ENCODE peak calls at places on chromosome 16, in five cellular contexts. H, B, N, T and U are unnamed samples.

GRCh38 chr16:70789231-70789926 is 11.6 kb downstream of the VAC14 start:
- DNase-seq in H (peak; percentile 66), B (peak; percentile 47), N (no peak), T (no peak), U (peak; percentile 30)

GRCh38 chr16:3938843-3939624 is 58.5 kb upstream of the CREBBP start:
- DNase-seq in H (peak; percentile 45), B (peak; percentile 40), N (peak; percentile 55), T (no peak), U (peak; percentile 30)

GRCh38 chr16:14629919-14630619 is at the start of gene PARN:
- DNase-seq in H (peak; percentile 96), B (peak; percentile 98), N (peak; percentile 98), T (peak; percentile 96), U (peak; percentile 98)

GRCh38 chr16:84585886-84586285 is 32.0 kb downstream of the COTL1 start:
- DNase-seq in H (no peak), B (no peak), N (no peak), T (no peak), U (no peak)

GRCh38 chr16:17555176-17555575 is 84.4 kb upstream of the XYLT1 start:
- DNase-seq in H (no peak), B (no peak), N (no peak), T (no peak), U (no peak)

GRCh38 chr16:23967018-23967417 is 131.2 kb downstream of the PRKCB start:
- DNase-seq in H (no peak), B (no peak), N (no peak), T (no peak), U (no peak)

GRCh38 chr16:35234679-35235078 is 1775.3 kb downstream of the TP53TG3F start:
- DNase-seq in H (no peak), B (no peak), N (no peak), T (no peak), U (no peak)

GRCh38 chr16:79618712-79619050 is 18.1 kb upstream of the MAF start:
- DNase-seq in H (no peak), B (no peak), N (no peak), T (no peak), U (no peak)

GRCh38 chr16:29712770-29713169 is 33.0 kb downstream of the C16orf54 start:
- DNase-seq in H (no peak), B (no peak), N (no peak), T (no peak), U (no peak)

GRCh38 chr16:75494696-75495601 is at the start of gene CHST6:
- DNase-seq in H (no peak), B (no peak), N (peak; percentile 27), T (no peak), U (peak; percentile 31)

GRCh38 chr16:56539667-56540066 is 19.8 kb upstream of the BBS2 start:
- DNase-seq in H (no peak), B (no peak), N (no peak), T (no peak), U (no peak)

DNA sequence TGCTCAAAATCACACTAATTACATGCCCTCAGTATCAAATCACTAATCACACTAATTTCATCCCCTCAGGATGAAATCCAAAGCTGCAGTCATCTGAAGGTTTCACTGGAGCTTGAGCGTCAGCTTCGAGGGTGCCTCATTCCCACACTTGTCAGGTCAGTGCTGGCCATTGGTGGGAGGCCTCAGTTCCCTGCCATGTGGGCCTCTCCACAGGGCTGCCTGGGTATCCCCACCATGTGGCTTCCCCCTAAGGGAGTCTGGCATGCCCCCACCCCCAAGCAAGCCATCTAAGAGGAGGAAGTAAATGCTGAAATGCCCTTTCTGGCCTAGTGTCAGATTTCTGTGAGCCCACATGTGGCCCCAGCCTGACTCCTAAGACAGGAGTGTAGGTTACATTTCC is 78.6 kb upstream of the CDH5 start:
- DNase-seq in H (no peak), B (no peak), N (no peak), T (no peak), U (no peak)
- TF ChIP-seq POLR2AphosphoS5 in H (no peak), B (no peak), N (no peak), T (no peak), U (no peak)

GRCh38 chr16:66036775-66037715 is 329.4 kb upstream of the CDH5 start:
- DNase-seq in H (no peak), B (no peak), N (no peak), T (peak; percentile 51), U (no peak)
- TF ChIP-seq POLR2AphosphoS5 in H (peak; percentile 31), B (peak; percentile 77), N (no peak), T (peak; percentile 45), U (peak; percentile 35)

DNA sequence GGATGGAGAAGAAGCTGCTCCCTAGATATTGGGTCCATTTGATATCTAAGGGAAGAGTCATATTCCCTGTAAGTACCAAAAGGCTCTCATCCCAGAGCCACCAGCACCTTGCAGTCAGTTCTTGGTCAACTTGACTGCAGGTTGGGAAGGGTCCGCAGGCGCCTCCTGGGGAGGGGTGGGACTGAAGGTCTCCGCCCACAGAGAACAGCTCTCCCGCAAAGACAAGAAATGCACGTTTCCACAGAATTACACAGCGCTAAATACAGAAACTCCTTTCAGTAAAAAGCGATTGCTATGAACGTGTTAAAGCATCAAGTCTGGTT is 864 bp upstream of the CTCF start:
- DNase-seq in H (no peak), B (no peak), N (no peak), T (no peak), U (no peak)
- TF ChIP-seq POLR2AphosphoS5 in H (no peak), B (no peak), N (no peak), T (no peak), U (no peak)

GRCh38 chr16:86296263-86296662 is 214.1 kb upstream of the FOXF1 start:
- DNase-seq in H (no peak), B (no peak), N (no peak), T (no peak), U (no peak)

GRCh38 chr16:86300746-86301480 is 209.4 kb upstream of the FOXF1 start:
- DNase-seq in H (no peak), B (no peak), N (peak; percentile 34), T (no peak), U (no peak)

GRCh38 chr16:86299882-86300490 is 210.3 kb upstream of the FOXF1 start:
- DNase-seq in H (no peak), B (no peak), N (no peak), T (no peak), U (no peak)

GRCh38 chr16:86297391-86297790 is 212.9 kb upstream of the FOXF1 start:
- DNase-seq in H (no peak), B (no peak), N (no peak), T (no peak), U (no peak)

GRCh38 chr16:86298166-86299131 is 211.9 kb upstream of the FOXF1 start:
- DNase-seq in H (no peak), B (no peak), N (no peak), T (no peak), U (peak; percentile 33)
- TF ChIP-seq POLR2AphosphoS5 in H (no peak), B (no peak), N (no peak), T (no peak), U (peak; percentile 60)

GRCh38 chr16:89697616-89698331 is 3.7 kb downstream of the SPATA2L start:
- DNase-seq in H (no peak), B (no peak), N (no peak), T (no peak), U (no peak)

GRCh38 chr16:89697161-89697615 is 4.3 kb downstream of the SPATA2L start:
- DNase-seq in H (no peak), B (no peak), N (no peak), T (no peak), U (no peak)

GRCh38 chr16:89695875-89696597 is 5.5 kb downstream of the SPATA2L start:
- DNase-seq in H (no peak), B (no peak), N (no peak), T (no peak), U (no peak)

GRCh38 chr16:89695086-89695874 is 6.2 kb downstream of the SPATA2L start:
- DNase-seq in H (no peak), B (no peak), N (no peak), T (no peak), U (no peak)

DNA sequence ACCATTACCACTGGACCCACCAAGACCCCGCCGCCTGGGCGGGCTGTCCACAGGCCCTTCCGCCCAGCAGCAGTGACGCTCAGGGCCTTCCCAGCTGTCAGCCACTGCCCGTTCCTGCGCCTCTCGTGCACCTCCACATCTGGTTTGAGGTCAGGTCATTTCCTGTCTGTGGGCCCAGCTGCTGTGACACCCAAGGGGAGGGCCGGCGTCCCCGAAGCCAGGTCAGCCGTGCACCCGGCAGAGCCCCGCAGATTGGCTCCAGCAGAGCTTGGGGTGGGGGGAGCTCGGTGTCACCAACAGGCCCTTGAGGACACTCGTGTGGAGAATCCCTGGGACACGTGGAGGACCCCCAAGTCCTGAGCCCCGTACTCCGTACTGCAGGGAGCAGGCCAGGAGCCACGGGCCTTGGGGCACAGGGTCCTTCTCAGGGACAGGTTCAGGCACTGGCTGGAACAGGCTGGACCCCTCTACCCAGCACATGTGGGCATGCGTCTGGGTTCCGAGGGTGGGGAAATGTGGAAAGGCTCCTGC is 4.8 kb downstream of the SPATA2L start:
- DNase-seq in H (no peak), B (no peak), N (no peak), T (no peak), U (peak; percentile 59)
- TF ChIP-seq POLR2AphosphoS5 in H (no peak), B (no peak), N (peak; percentile 42), T (no peak), U (no peak)

DNA sequence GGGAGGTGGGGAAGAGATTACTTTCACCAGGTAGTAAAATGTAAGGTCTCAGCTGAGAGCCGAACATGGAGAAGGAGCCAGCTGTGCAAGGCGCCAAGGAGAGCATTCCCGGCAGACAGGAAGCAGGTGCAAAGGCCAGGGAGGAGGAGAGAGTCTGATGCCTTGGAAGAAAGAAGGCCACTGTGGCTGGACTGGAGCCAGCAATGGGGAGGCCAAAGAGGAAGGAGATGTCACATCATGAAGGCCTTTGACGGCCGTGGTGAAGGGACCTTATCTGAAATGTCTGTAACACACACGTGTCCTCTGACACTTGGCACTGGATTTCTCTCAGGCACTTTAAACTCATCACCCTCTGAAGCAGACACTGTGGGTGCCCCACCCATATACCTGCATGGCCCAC is 2.1 kb upstream of the SLC5A2 start:
- DNase-seq in H (no peak), B (no peak), N (peak; percentile 34), T (no peak), U (peak; percentile 59)
- TF ChIP-seq POLR2AphosphoS5 in H (no peak), B (no peak), N (peak; percentile 57), T (no peak), U (no peak)

GRCh38 chr16:50602126-50602525 is 53.9 kb downstream of the NKD1 start:
- DNase-seq in H (no peak), B (no peak), N (no peak), T (no peak), U (no peak)

GRCh38 chr16:50601341-50601740 is 53.1 kb downstream of the NKD1 start:
- DNase-seq in H (no peak), B (no peak), N (no peak), T (no peak), U (no peak)

GRCh38 chr16:50599494-50599893 is 51.3 kb downstream of the NKD1 start:
- DNase-seq in H (no peak), B (no peak), N (no peak), T (no peak), U (no peak)

GRCh38 chr16:50598936-50599361 is 50.8 kb downstream of the NKD1 start:
- DNase-seq in H (no peak), B (no peak), N (no peak), T (no peak), U (no peak)

GRCh38 chr16:50600582-50601283 is 52.5 kb downstream of the NKD1 start:
- DNase-seq in H (no peak), B (no peak), N (no peak), T (no peak), U (no peak)
- TF ChIP-seq POLR2AphosphoS5 in H (no peak), B (no peak), N (no peak), T (no peak), U (no peak)